ENCODE peak calls at places on chromosome 17, in nine cellular contexts. X is adrenal gland; I is breast epithelium; O is upper lobe of left lung; M is CD8-positive, alpha-beta memory T cell; Z is neural progenitor cell; E is PC-3; N is lung; P is lower lobe of right lung. W is an unnamed sample. For H3K4me1, the result is how much of the 10 kb centered on the place peaks cover.

GRCh38 chr17:35170968-35171771 is 23.0 kb downstream of the SLC35G3 start:
- DNase-seq in X (no peak), I (no peak), O (peak), M (no peak), Z (no peak), E (peak), N (no peak), P (no peak), W (no peak)

GRCh38 chr17:19012171-19013080 is 7.9 kb upstream of the FAM83G start:
- DNase-seq in X (no peak), I (no peak), O (no peak), M (no peak), Z (no peak), E (no peak), N (no peak), P (peak), W (no peak)

GRCh38 chr17:46943511-46944393 is 20.8 kb downstream of the GOSR2 start:
- DNase-seq in X (peak), I (no peak), O (peak), M (no peak), Z (peak), E (peak), N (no peak), P (no peak), W (no peak)

GRCh38 chr17:82366749-82367148 is 4.8 kb upstream of the UTS2R start:
- DNase-seq in X (no peak), I (no peak), O (no peak), M (no peak), Z (no peak), E (peak), N (no peak), P (peak), W (no peak)

GRCh38 chr17:38557836-38558750 is 47.7 kb downstream of the SRCIN1 start:
- DNase-seq in X (peak), I (peak), O (peak), M (peak), Z (peak), E (peak), N (peak), P (peak), W (peak)

GRCh38 chr17:78797213-78797612 is 15.1 kb upstream of the CYTH1 start:
- DNase-seq in X (no peak), I (no peak), O (no peak), M (no peak), Z (no peak), E (no peak), N (no peak), P (peak), W (no peak)

GRCh38 chr17:68849673-68850260 is 105.4 kb downstream of the ABCA8 start:
- DNase-seq in X (no peak), I (no peak), O (no peak), M (no peak), Z (no peak), E (no peak), N (no peak), P (no peak), W (no peak)

GRCh38 chr17:81680150-81680549 is 3.4 kb downstream of the ARL16 start:
- DNase-seq in X (no peak), I (no peak), O (no peak), M (no peak), Z (no peak), E (no peak), N (no peak), P (no peak), W (no peak)

GRCh38 chr17:80995131-80995530 is 3.5 kb downstream of the CHMP6 start:
- DNase-seq in X (no peak), I (no peak), O (no peak), M (no peak), Z (no peak), E (no peak), N (no peak), P (no peak), W (no peak)

GRCh38 chr17:33234930-33235685 is 58.0 kb downstream of the ASIC2 start:
- DNase-seq in X (peak), I (no peak), O (no peak), M (no peak), Z (no peak), E (peak), N (peak), P (no peak), W (peak)

GRCh38 chr17:50318551-50319310 is 27.2 kb upstream of the XYLT2 start:
- DNase-seq in X (no peak), I (no peak), O (no peak), M (no peak), Z (no peak), E (no peak), N (no peak), P (no peak), W (no peak)

GRCh38 chr17:7475764-7476422 is 3.5 kb downstream of the ZBTB4 start:
- DNase-seq in X (peak), I (no peak), O (no peak), M (no peak), Z (no peak), E (no peak), N (no peak), P (peak), W (peak)

GRCh38 chr17:7477392-7478275 is 1.8 kb downstream of the ZBTB4 start:
- DNase-seq in X (peak), I (peak), O (peak), M (no peak), Z (peak), E (peak), N (peak), P (peak), W (no peak)

GRCh38 chr17:7476474-7476873 is 3.0 kb downstream of the ZBTB4 start:
- DNase-seq in X (no peak), I (no peak), O (no peak), M (no peak), Z (no peak), E (peak), N (no peak), P (no peak), W (no peak)

GRCh38 chr17:7478276-7479138 is 924 bp downstream of the ZBTB4 start:
- DNase-seq in X (peak), I (no peak), O (peak), M (peak), Z (peak), E (peak), N (peak), P (peak), W (peak)

GRCh38 chr17:7476951-7477350 is 2.5 kb downstream of the ZBTB4 start:
- DNase-seq in X (no peak), I (no peak), O (no peak), M (no peak), Z (no peak), E (no peak), N (no peak), P (no peak), W (no peak)
- H3K4me3 ChIP-seq in X (no peak), I (peak), O (peak), M (no peak), Z (no peak), E (peak), N (no peak), P (peak), W (peak)

GRCh38 chr17:64115043-64115698 is 14.8 kb downstream of the ERN1 start:
- DNase-seq in X (peak), I (no peak), O (no peak), M (no peak), Z (no peak), E (peak), N (peak), P (no peak), W (no peak)
- H3K4me1 ChIP-seq in X (half or more), I (under half), O (half or more), M (under half), Z (under half), E (under half), N (under half), P (half or more), W (under half)

GRCh38 chr17:75349589-75349988 is 55.9 kb downstream of the GRB2 start:
- DNase-seq in X (no peak), I (no peak), O (no peak), M (no peak), Z (no peak), E (no peak), N (no peak), P (no peak), W (no peak)
- H3K4me3 ChIP-seq in X (no peak), I (no peak), O (no peak), M (no peak), Z (no peak), E (no peak), N (no peak), P (no peak), W (no peak)

DNA sequence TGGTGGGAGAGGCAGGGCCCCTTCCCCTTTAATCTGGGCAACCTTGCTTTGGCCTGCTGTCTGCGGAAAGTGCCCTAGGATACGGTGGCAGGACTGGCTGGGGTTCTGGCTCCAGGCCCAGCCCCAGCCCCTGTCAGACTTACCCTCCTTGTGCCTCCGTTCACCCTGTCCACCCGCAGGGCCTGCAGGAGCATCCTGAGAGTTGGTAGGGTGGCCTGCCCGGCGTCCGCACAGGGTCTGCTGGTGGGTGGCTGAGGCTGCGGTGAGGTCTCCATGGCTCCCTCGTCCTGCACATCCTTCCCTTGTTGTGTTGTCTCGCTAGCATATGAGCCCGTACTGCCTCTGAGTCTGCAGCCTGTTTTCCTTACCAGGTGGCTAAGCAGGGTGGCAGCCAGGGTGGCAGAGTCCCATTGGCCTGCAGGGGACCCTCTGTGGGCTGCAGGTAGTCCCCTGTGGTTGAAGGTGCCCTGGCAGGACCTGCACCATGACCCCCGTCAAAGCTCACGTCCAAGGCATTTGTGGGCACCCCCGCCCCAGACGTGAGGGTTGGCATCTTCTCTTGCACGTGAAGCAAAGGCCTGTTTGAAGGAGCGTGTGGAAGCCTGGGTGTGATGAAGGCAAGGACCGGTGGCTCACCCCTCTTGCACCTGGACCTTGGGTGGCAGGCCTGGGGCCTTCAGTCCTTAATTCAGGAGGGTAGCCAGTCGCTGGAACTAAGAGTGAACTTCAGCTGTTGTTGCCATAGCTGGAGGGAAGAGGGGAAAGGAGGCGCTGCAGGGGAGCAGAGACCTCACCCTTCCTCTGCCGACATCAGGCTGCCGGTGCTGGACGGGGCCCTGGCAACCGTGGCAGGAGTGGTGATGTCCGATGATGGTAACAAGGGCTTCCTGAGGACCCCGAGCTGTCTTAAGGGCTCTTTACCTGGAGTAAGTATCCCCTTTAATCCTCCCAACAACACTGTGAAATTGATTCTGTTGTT is 293.7 kb downstream of the SEC14L1 start:
- DNase-seq in X (no peak), I (no peak), O (peak), M (no peak), Z (no peak), E (no peak), N (no peak), P (no peak), W (no peak)
- H3K4me1 ChIP-seq in X (half or more), I (under half), O (half or more), M (half or more), Z (half or more), E (under half), N (under half), P (half or more), W (half or more)

W was measured in CD8-positive, alpha-beta T cell.